ENCODE peak calls at places on chromosome 5, in nine cellular contexts. Z is stimulated activated CD8-positive, alpha-beta memory T cell treated with anti-CD3 and anti-CD28 coated beads, Interleukin-12 subunit alpha, Interleukin-12 subunit beta, amount 100 ng/mL, for 4 hours; B is GM23248; R is cardiac fibroblast; V is GM23338; K is activated CD4-positive, alpha-beta T cell treated with anti-CD3 and anti-CD28 coated beads, Interleukin-2, amount 50 U/mL, for 1 hour; A is NCI-H1417 treated with DMSO at 0.1 percent for 48 hours; G is adrenal gland; I is psoas muscle. P is an unnamed sample.

GRCh38 chr5:99879791-99880511 is 655.2 kb upstream of the FAM174A start:
- DNase-seq in Z (no peak), B (no peak), R (no peak), V (no peak), K (no peak), A (no peak), G (no peak), I (no peak), P (no peak)

GRCh38 chr5:84825616-84826015 is 440.9 kb upstream of the EDIL3 start:
- DNase-seq in Z (no peak), B (no peak), R (no peak), V (no peak), K (no peak), A (no peak), G (no peak), I (no peak), P (no peak)

GRCh38 chr5:464843-465590 is 22.0 kb downstream of the EXOC3 start:
- DNase-seq in Z (no peak), B (no peak), R (no peak), V (no peak), K (no peak), A (no peak), G (no peak), I (peak; percentile 46), P (no peak)

GRCh38 chr5:124744170-124744911 is 2.1 kb downstream of the ZNF608 start:
- DNase-seq in Z (no peak), B (peak; percentile 49), R (peak; percentile 56), V (no peak), K (no peak), A (no peak), G (peak; percentile 85), I (peak; percentile 70), P (no peak)

GRCh38 chr5:27592231-27592630 is 553.8 kb upstream of the CDH9 start:
- DNase-seq in Z (no peak), B (no peak), R (peak; percentile 61), V (peak; percentile 9), K (no peak), A (no peak), G (no peak), I (no peak), P (no peak)

GRCh38 chr5:2148312-2149195 is 265.8 kb upstream of the IRX4 start:
- DNase-seq in Z (no peak), B (no peak), R (no peak), V (no peak), K (no peak), A (no peak), G (no peak), I (no peak), P (no peak)

GRCh38 chr5:151895660-151896040 is 29.0 kb downstream of the GLRA1 start:
- DNase-seq in Z (no peak), B (peak; percentile 8), R (no peak), V (no peak), K (no peak), A (no peak), G (no peak), I (no peak), P (no peak)

GRCh38 chr5:106314221-106314824 is 1356.4 kb downstream of the EFNA5 start:
- DNase-seq in Z (no peak), B (peak; percentile 18), R (peak; percentile 32), V (no peak), K (no peak), A (no peak), G (no peak), I (no peak), P (no peak)

GRCh38 chr5:39760385-39761198 is 335.8 kb upstream of the DAB2 start:
- DNase-seq in Z (no peak), B (peak; percentile 94), R (peak; percentile 96), V (no peak), K (no peak), A (no peak), G (no peak), I (peak; percentile 57), P (no peak)

GRCh38 chr5:72106922-72107873 is at the start of gene MAP1B:
- DNase-seq in Z (no peak), B (peak; percentile 73), R (peak; percentile 75), V (peak; percentile 98), K (no peak), A (peak; percentile 54), G (peak; percentile 78), I (peak; percentile 77), P (peak; percentile 34)

GRCh38 chr5:172571413-172571812 is 69.7 kb upstream of the NEURL1B start:
- DNase-seq in Z (no peak), B (no peak), R (no peak), V (no peak), K (no peak), A (no peak), G (no peak), I (no peak), P (no peak)

GRCh38 chr5:53087171-53087570 is 22.4 kb downstream of the MOCS2 start:
- DNase-seq in Z (no peak), B (no peak), R (no peak), V (no peak), K (no peak), A (no peak), G (no peak), I (no peak), P (no peak)

GRCh38 chr5:150989695-150990094 is 30.7 kb upstream of the GPX3 start:
- DNase-seq in Z (no peak), B (peak; percentile 18), R (no peak), V (peak; percentile 86), K (no peak), A (no peak), G (no peak), I (no peak), P (no peak)

GRCh38 chr5:113215401-113216060 is 219.3 kb downstream of the TSSK1B start:
- DNase-seq in Z (no peak), B (peak; percentile 54), R (no peak), V (no peak), K (no peak), A (no peak), G (no peak), I (no peak), P (no peak)

GRCh38 chr5:133244242-133244641 is 192.4 kb downstream of the HSPA4 start:
- DNase-seq in Z (no peak), B (no peak), R (no peak), V (no peak), K (no peak), A (peak; percentile 38), G (no peak), I (no peak), P (no peak)

GRCh38 chr5:117177302-117177701 is 602.7 kb upstream of the SEMA6A start:
- DNase-seq in Z (no peak), B (no peak), R (no peak), V (no peak), K (no peak), A (no peak), G (no peak), I (no peak), P (no peak)

GRCh38 chr5:108360280-108360679 is 21.6 kb downstream of the FBXL17 start:
- DNase-seq in Z (no peak), B (no peak), R (no peak), V (no peak), K (no peak), A (no peak), G (no peak), I (no peak), P (no peak)

GRCh38 chr5:117013280-117013877 is 438.8 kb upstream of the SEMA6A start:
- DNase-seq in Z (no peak), B (no peak), R (no peak), V (no peak), K (no peak), A (no peak), G (peak; percentile 53), I (no peak), P (no peak)

GRCh38 chr5:105828855-105829254 is 1841.9 kb downstream of the EFNA5 start:
- DNase-seq in Z (no peak), B (no peak), R (no peak), V (no peak), K (no peak), A (no peak), G (no peak), I (no peak), P (no peak)

GRCh38 chr5:16721151-16722102 is 104.6 kb upstream of the RETREG1 start:
- DNase-seq in Z (no peak), B (no peak), R (no peak), V (no peak), K (no peak), A (peak; percentile 53), G (no peak), I (no peak), P (no peak)

GRCh38 chr5:132750471-132751230 is 3.4 kb downstream of the CCNI2 start:
- DNase-seq in Z (no peak), B (no peak), R (no peak), V (no peak), K (no peak), A (no peak), G (peak; percentile 42), I (no peak), P (no peak)

GRCh38 chr5:132456553-132457361 is 33.8 kb downstream of the IRF1 start:
- DNase-seq in Z (no peak), B (peak; percentile 90), R (peak; percentile 52), V (no peak), K (peak; percentile 62), A (no peak), G (peak; percentile 78), I (peak; percentile 82), P (no peak)

GRCh38 chr5:81675420-81675819 is 75.5 kb downstream of the SSBP2 start:
- DNase-seq in Z (no peak), B (no peak), R (no peak), V (no peak), K (no peak), A (no peak), G (no peak), I (no peak), P (no peak)

GRCh38 chr5:34731435-34732232 is 75.5 kb downstream of the RAI14 start:
- DNase-seq in Z (no peak), B (no peak), R (no peak), V (peak; percentile 17), K (no peak), A (no peak), G (no peak), I (no peak), P (no peak)

GRCh38 chr5:52987711-52988329 is 1.3 kb upstream of the ITGA2 start:
- DNase-seq in Z (no peak), B (peak; percentile 84), R (peak; percentile 27), V (no peak), K (no peak), A (no peak), G (no peak), I (no peak), P (no peak)

GRCh38 chr5:175797521-175798038 is 73.8 kb upstream of the CPLX2 start:
- DNase-seq in Z (no peak), B (no peak), R (no peak), V (peak; percentile 80), K (no peak), A (no peak), G (peak; percentile 79), I (no peak), P (peak; percentile 54)

GRCh38 chr5:135861646-135862045 is 27.2 kb downstream of the SLC25A48 start:
- DNase-seq in Z (no peak), B (no peak), R (no peak), V (no peak), K (no peak), A (no peak), G (no peak), I (no peak), P (no peak)

P was measured in NCI-H187 treated with DMSO at 0.1 percent for 48 hours.